ENCODE peak calls at places on chromosomes 16 and 17, in six cellular contexts. H, S, A, F, Y and K are unnamed samples.

GRCh38 chr17:32287804-32288511 is 22.3 kb downstream of the RHBDL3 start:
- DNase-seq in H (no peak), S (no peak), A (no peak), F (no peak), Y (no peak), K (no peak)

GRCh38 chr17:75006653-75007052 is 5.8 kb upstream of the MRPL58 start:
- DNase-seq in H (no peak), S (no peak), A (no peak), F (no peak), Y (no peak), K (no peak)

GRCh38 chr17:7225711-7226331 is 6.1 kb downstream of the ACADVL start:
- DNase-seq in H (no peak), S (no peak), A (no peak), F (no peak), Y (no peak), K (no peak)

GRCh38 chr17:27239046-27239445 is 54.9 kb upstream of the WSB1 start:
- DNase-seq in H (no peak), S (no peak), A (no peak), F (no peak), Y (no peak), K (no peak)

GRCh38 chr17:14352139-14352538 is 51.3 kb downstream of the HS3ST3B1 start:
- DNase-seq in H (no peak), S (no peak), A (no peak), F (no peak), Y (no peak), K (no peak)

GRCh38 chr17:39939588-39940419 is 12.3 kb downstream of the LRRC3C start:
- DNase-seq in H (peak), S (peak), A (no peak), F (peak), Y (peak), K (peak)

GRCh38 chr17:45787656-45788055 is 3.5 kb downstream of the CRHR1 start:
- DNase-seq in H (no peak), S (no peak), A (no peak), F (no peak), Y (no peak), K (no peak)

GRCh38 chr16:68756250-68757051 is 19.4 kb downstream of the CDH1 start:
- DNase-seq in H (peak), S (no peak), A (peak), F (peak), Y (peak), K (no peak)

GRCh38 chr16:51152691-51153261 is 1.7 kb upstream of the SALL1 start:
- DNase-seq in H (no peak), S (peak), A (no peak), F (no peak), Y (no peak), K (no peak)

GRCh38 chr16:61074324-61074723 is 961.9 kb downstream of the CDH8 start:
- DNase-seq in H (no peak), S (no peak), A (no peak), F (no peak), Y (no peak), K (no peak)

GRCh38 chr17:82098939-82099765 is 1.1 kb upstream of the FASN start:
- DNase-seq in H (no peak), S (no peak), A (no peak), F (no peak), Y (no peak), K (peak)

GRCh38 chr17:68291836-68292688 is 767 bp downstream of the ARSG start:
- DNase-seq in H (peak), S (peak), A (peak), F (peak), Y (peak), K (peak)

GRCh38 chr17:31318298-31319190 is 2.9 kb downstream of the EVI2A start:
- DNase-seq in H (peak), S (peak), A (no peak), F (no peak), Y (peak), K (peak)

GRCh38 chr16:69329369-69330285 is 761 bp downstream of the PDF start:
- DNase-seq in H (peak), S (peak), A (no peak), F (peak), Y (peak), K (peak)

GRCh38 chr17:57442401-57442823 is 186.1 kb downstream of the MSI2 start:
- DNase-seq in H (peak), S (peak), A (no peak), F (no peak), Y (no peak), K (no peak)

GRCh38 chr16:4847774-4848587 is 700 bp downstream of the UBN1 start:
- DNase-seq in H (peak), S (peak), A (no peak), F (peak), Y (peak), K (peak)

GRCh38 chr17:48566717-48567116 is 11.4 kb downstream of the HOXB4 start:
- DNase-seq in H (no peak), S (no peak), A (no peak), F (no peak), Y (no peak), K (no peak)

GRCh38 chr17:68621065-68621464 is 19.9 kb upstream of the FAM20A start:
- DNase-seq in H (no peak), S (peak), A (no peak), F (no peak), Y (no peak), K (no peak)

GRCh38 chr16:51757124-51757470 is 606.0 kb upstream of the SALL1 start:
- DNase-seq in H (no peak), S (no peak), A (no peak), F (no peak), Y (no peak), K (no peak)

GRCh38 chr17:17728550-17729251 is 47.4 kb downstream of the RAI1 start:
- DNase-seq in H (peak), S (no peak), A (peak), F (no peak), Y (peak), K (no peak)

DNA sequence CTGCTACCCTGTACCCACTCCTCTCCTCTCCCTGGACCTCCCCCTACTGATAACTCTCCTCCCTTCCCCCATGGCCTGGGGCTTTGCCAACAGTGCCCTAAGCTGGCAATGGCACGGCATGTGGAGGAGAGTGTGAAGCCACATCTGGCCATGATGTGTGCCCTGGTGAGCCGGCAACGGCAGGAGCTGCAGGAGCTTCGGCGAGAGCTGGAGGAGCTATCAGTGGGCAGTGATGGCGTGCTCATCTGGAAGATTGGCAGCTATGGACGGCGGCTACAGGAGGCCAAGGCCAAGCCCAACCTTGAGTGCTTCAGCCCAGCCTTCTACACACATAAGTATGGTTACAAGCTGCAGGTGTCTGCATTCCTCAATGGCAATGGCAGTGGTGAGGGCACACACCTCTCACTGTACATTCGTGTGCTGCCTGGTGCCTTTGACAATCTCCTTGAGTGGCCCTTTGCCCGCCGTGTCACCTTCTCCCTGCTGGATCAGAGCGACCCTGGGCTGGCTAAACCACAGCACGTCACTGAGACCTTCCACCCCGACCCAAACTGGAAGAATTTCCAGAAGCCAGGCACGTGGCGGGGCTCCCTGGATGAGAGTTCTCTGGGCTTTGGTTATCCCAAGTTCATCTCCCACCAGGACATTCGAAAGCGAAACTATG is 5.2 kb downstream of the TRAF4 start:
- DNase-seq in H (no peak), S (no peak), A (no peak), F (no peak), Y (no peak), K (no peak)
- H3K27ac ChIP-seq in H (no peak), S (no peak), A (peak), F (peak), Y (no peak), K (no peak)

GRCh38 chr17:80474933-80475915 is 1.2 kb downstream of the NPTX1 start:
- DNase-seq in H (no peak), S (peak), A (no peak), F (no peak), Y (no peak), K (peak)
- TF ChIP-seq EZH2 in H (peak), S (peak), A (no peak), F (peak), Y (peak), K (peak)

DNA sequence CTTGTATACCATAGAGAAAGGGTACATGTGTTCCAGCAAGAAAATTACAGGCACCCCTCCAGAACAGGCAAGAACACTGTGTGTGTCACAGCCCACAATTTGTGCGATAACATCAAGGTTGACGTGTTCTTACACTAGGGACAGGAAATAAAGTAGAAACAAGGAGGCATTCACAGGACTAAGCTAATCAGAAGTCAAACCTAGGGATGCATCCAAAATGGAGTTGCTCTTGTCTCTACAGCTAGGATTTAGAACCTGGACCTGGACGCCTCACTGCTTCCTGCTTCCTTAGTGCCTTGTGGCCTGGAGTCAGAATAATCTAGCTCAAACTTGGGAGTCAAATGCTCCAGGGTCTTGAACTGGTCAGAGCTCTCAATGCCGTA is 41.3 kb downstream of the GINS3 start:
- DNase-seq in H (no peak), S (no peak), A (no peak), F (no peak), Y (peak), K (no peak)
- H3K27ac ChIP-seq in H (no peak), S (no peak), A (no peak), F (no peak), Y (no peak), K (no peak)

DNA sequence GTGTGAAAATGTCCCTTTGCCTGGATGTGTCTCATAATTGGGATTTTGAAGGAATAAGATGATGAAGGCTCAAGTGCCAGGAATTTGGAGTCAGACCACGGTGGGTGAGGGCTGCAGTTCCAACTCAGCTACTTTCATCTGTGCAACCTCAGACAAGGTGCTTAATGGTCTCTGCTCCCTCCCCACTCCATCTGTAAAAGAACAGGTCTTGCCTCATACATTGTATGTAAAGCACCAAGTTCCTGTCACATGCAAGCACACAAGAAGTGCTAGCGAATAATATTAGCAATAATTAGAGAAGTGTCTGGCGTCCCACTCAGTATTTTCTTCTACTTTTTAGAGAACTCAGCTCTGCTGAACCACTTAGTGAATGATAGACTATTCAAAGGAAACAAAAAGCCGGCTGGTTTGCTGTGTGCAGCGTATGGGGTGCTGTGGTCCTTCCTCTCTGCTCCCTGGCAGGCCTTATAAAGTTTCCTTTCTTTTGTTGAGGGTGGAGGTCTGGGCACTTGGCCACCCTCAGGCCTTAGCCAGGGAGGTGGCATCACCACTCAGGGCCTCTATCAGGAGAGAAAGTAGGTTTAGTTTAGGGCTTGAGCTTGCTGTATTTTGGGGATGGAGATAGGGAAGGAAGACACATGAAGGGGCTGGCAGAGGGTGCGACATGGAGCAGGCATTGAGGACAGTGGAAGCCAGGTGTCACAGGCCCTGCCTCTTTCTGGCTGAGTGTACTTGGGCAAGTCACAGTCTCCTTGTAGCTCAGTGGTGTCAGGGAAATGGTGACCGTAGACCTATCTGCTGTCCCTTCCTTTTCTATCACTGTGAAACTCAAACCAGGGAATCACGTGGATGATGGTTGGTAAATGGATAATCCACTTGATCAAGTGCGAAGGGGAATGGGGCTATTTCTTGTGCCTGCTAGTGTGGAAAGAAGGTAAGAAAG is 6.5 kb downstream of the TBX4 start:
- DNase-seq in H (no peak), S (no peak), A (no peak), F (no peak), Y (no peak), K (no peak)
- TF ChIP-seq EZH2 in H (no peak), S (no peak), A (no peak), F (no peak), Y (no peak), K (no peak)

GRCh38 chr17:77473615-77474226 is 333.0 kb downstream of the SEC14L1 start:
- DNase-seq in H (no peak), S (peak), A (peak), F (peak), Y (peak), K (no peak)
- H3K27ac ChIP-seq in H (peak), S (peak), A (peak), F (peak), Y (peak), K (peak)